ENCODE peak calls at places on chromosomes 4 and X, in six cellular contexts. O is Peyer's patch, B is esophagus squamous epithelium, C is right lobe of liver, U is tibial artery, X is cardiac muscle cell. J is an unnamed sample.

GRCh38 chr4:7411896-7412585 is 22.7 kb downstream of the PSAPL1 start:
- DNase-seq in O (peak), B (no peak), C (peak), U (peak), X (no peak), J (peak)

GRCh38 chr4:126697748-126698147 is 935.0 kb upstream of the INTU start:
- DNase-seq in O (no peak), B (no peak), C (no peak), U (no peak), X (no peak), J (no peak)

GRCh38 chr4:70544279-70544870 is 26.0 kb downstream of the AMTN start:
- DNase-seq in O (no peak), B (no peak), C (no peak), U (no peak), X (peak), J (no peak)

GRCh38 chr4:106238819-106239420 is 77.1 kb downstream of the TBCK start:
- DNase-seq in O (no peak), B (no peak), C (no peak), U (no peak), X (peak), J (no peak)

GRCh38 chrX:87572911-87573310 is 55.3 kb downstream of the KLHL4 start:
- DNase-seq in O (no peak), B (no peak), C (no peak), U (no peak), X (peak), J (no peak)

GRCh38 chr4:6769138-6769983 is 13.2 kb upstream of the KIAA0232 start:
- DNase-seq in O (peak), B (no peak), C (no peak), U (no peak), X (no peak), J (peak)

GRCh38 chr4:169256856-169257756 is 13.7 kb downstream of the SH3RF1 start:
- DNase-seq in O (no peak), B (no peak), C (no peak), U (no peak), X (peak), J (no peak)

GRCh38 chrX:53223955-53224859 is 800 bp downstream of the KDM5C start:
- DNase-seq in O (no peak), B (no peak), C (no peak), U (no peak), X (peak), J (peak)

GRCh38 chrX:1535241-1536041 is 1.5 kb downstream of the P2RY8 start:
- DNase-seq in O (peak), B (peak), C (no peak), U (no peak), X (no peak), J (no peak)

GRCh38 chr4:184039963-184040383 is 134.9 kb downstream of the STOX2 start:
- DNase-seq in O (no peak), B (no peak), C (no peak), U (no peak), X (peak), J (peak)

GRCh38 chr4:169283114-169283509 is 12.4 kb upstream of the SH3RF1 start:
- DNase-seq in O (no peak), B (no peak), C (no peak), U (no peak), X (peak), J (no peak)

GRCh38 chr4:1500231-1500965 is 94.2 kb upstream of the NKX1-1 start:
- DNase-seq in O (no peak), B (no peak), C (peak), U (no peak), X (no peak), J (peak)
- H3K4me3 ChIP-seq in O (no peak), B (no peak), C (no peak), U (no peak), X (no peak), J (no peak)

GRCh38 chrX:49184294-49185061 is 1.7 kb downstream of the PRICKLE3 start:
- DNase-seq in O (peak), B (no peak), C (no peak), U (peak), X (peak), J (peak)
- H3K4me3 ChIP-seq in O (peak), B (peak), C (no peak), U (peak), X (peak), J (no peak)

GRCh38 chr4:99574530-99575314 is at the start of gene MTTP:
- DNase-seq in O (peak), B (no peak), C (peak), U (no peak), X (no peak), J (no peak)
- H3K4me3 ChIP-seq in O (peak), B (no peak), C (peak), U (peak), X (no peak), J (peak)

GRCh38 chr4:145909331-145909730 is 29.3 kb downstream of the ZNF827 start:
- DNase-seq in O (peak), B (no peak), C (no peak), U (no peak), X (peak), J (peak)

GRCh38 chr4:145904413-145905177 is 34.0 kb downstream of the ZNF827 start:
- DNase-seq in O (peak), B (no peak), C (no peak), U (no peak), X (no peak), J (no peak)

GRCh38 chr4:145909773-145910172 is 28.9 kb downstream of the ZNF827 start:
- DNase-seq in O (peak), B (no peak), C (no peak), U (no peak), X (peak), J (no peak)

GRCh38 chr4:145907827-145908226 is 30.8 kb downstream of the ZNF827 start:
- DNase-seq in O (no peak), B (no peak), C (no peak), U (no peak), X (no peak), J (no peak)

GRCh38 chr4:145907363-145907762 is 31.3 kb downstream of the ZNF827 start:
- DNase-seq in O (no peak), B (no peak), C (no peak), U (no peak), X (no peak), J (no peak)
- H3K4me3 ChIP-seq in O (no peak), B (no peak), C (no peak), U (no peak), X (no peak), J (no peak)

DNA sequence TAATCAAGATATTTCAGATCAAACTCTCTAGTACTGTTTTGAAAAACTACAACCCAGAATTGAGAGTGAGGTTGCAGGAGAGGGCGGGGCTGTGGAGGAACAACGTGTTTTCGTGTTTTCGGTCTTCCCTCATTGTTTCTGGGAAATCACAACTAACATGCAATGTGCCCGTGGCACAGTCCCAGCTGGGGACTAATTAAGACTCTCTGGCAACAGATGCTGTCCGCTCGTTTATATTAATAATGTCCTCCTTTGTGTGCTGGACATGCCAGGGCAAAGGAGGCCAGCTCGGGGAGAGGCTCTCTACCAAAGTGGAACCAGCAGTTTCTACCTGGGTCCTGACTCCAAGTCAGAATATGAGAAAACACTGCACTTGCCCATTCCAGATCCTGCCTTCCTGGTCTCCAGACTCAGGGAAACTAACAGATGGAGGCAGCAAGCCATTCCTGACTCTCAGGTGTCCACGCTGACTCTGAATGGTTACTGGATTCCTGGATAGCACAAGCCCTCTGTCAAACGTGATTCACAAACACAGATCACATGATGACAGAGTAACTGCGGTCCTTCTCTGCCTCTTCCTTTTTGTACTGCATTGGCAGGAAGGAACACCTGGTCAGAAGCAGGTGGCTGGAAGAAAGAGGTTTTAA is 65.1 kb downstream of the COQ2 start:
- DNase-seq in O (peak), B (no peak), C (no peak), U (peak), X (no peak), J (peak)
- H3K4me3 ChIP-seq in O (no peak), B (peak), C (no peak), U (no peak), X (no peak), J (no peak)

DNA sequence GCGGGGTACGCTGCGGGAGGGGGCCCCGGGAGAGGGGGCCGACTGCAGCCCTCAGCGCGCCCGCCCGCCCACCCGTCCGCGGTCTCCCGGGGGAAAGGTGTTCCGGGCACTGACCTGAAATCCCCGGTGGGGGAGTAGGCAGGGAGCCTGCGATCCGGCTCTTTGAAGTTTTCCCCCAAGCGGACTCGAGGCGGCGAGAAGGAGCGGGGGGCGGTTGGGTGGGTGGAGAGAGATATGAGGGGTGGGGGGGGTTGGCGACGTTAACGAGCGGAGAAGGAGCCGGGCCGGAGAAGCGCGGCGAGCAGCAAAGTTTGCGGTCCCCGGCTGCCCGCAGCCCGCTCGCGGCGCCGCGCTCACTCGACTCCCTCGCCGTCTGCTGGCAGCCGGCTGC is 662 bp downstream of the BCOR start:
- DNase-seq in O (peak), B (no peak), C (no peak), U (no peak), X (peak), J (peak)
- H3K4me3 ChIP-seq in O (peak), B (peak), C (peak), U (peak), X (peak), J (peak)

GRCh38 chr4:86453044-86453501 is 93.2 kb upstream of the MAPK10 start:
- DNase-seq in O (no peak), B (no peak), C (no peak), U (no peak), X (peak), J (peak)
- H3K4me3 ChIP-seq in O (peak), B (peak), C (peak), U (peak), X (no peak), J (peak)

DNA sequence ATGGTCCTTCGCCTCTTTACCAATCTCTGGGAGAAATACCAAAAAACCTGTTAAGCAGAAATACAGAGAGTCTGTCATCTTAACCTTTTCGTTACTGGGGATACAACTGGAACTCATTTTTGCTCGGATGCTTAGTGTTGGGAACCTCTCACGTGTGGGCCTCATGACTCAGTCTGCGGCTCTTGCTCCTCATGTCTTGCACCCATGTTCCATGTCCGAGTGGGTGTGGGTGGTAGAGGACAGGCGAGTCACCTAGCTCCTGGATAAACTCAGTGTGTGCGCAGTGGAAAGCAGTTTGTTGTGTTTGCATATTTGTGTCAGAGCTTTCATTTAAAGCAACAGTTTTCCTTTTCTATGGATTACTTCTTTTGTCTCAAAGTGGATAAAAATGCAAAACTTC is 70.6 kb downstream of the TNIP2 start:
- DNase-seq in O (no peak), B (no peak), C (no peak), U (no peak), X (no peak), J (no peak)
- H3K4me3 ChIP-seq in O (no peak), B (no peak), C (no peak), U (no peak), X (no peak), J (no peak)

GRCh38 chr4:147994076-147994475 is 262.2 kb downstream of the ARHGAP10 start:
- DNase-seq in O (no peak), B (no peak), C (no peak), U (no peak), X (peak), J (no peak)

GRCh38 chr4:147991543-147992295 is 259.8 kb downstream of the ARHGAP10 start:
- DNase-seq in O (no peak), B (no peak), C (no peak), U (no peak), X (no peak), J (no peak)

GRCh38 chr4:147996840-147997239 is 265.0 kb downstream of the ARHGAP10 start:
- DNase-seq in O (no peak), B (no peak), C (no peak), U (no peak), X (no peak), J (no peak)

GRCh38 chr4:147994491-147995385 is 262.9 kb downstream of the ARHGAP10 start:
- DNase-seq in O (no peak), B (no peak), C (no peak), U (no peak), X (peak), J (no peak)
- H3K4me3 ChIP-seq in O (no peak), B (no peak), C (no peak), U (no peak), X (no peak), J (no peak)